ENCODE peak calls at places on chromosomes 12 and 14, in eight cellular contexts. L is pancreas, N is MM.1S, Z is gastrocnemius medialis, A is GM20000, F is GM23338, D is astrocyte of the cerebellum, I is ascending aorta. C is an unnamed sample.

GRCh38 chr12:110971189-110971920 is 51.0 kb upstream of the MYL2 start:
- DNase-seq in L (no peak), N (no peak), Z (no peak), A (no peak), F (no peak), D (no peak), I (no peak), C (no peak)

GRCh38 chr12:52452101-52452500 is at the start of gene KRT6B:
- DNase-seq in L (no peak), N (no peak), Z (no peak), A (no peak), F (no peak), D (no peak), I (no peak), C (peak)

GRCh38 chr14:58873228-58873953 is 235.6 kb downstream of the DACT1 start:
- DNase-seq in L (no peak), N (no peak), Z (no peak), A (no peak), F (no peak), D (no peak), I (no peak), C (no peak)

GRCh38 chr12:42716521-42716920 is 127.0 kb upstream of the PRICKLE1 start:
- DNase-seq in L (no peak), N (no peak), Z (peak), A (no peak), F (no peak), D (no peak), I (no peak), C (no peak)

GRCh38 chr14:61460853-61461611 is 139.7 kb downstream of the PRKCH start:
- DNase-seq in L (no peak), N (peak), Z (no peak), A (no peak), F (no peak), D (no peak), I (no peak), C (peak)

GRCh38 chr12:114692558-114693531 is 8.9 kb upstream of the TBX3 start:
- DNase-seq in L (no peak), N (no peak), Z (no peak), A (no peak), F (peak), D (no peak), I (no peak), C (no peak)

GRCh38 chr12:34393086-34393820 is 371.0 kb downstream of the ALG10 start:
- DNase-seq in L (peak), N (no peak), Z (peak), A (no peak), F (no peak), D (no peak), I (peak), C (no peak)

GRCh38 chr14:74547331-74547927 is 53.9 kb downstream of the ISCA2 start:
- DNase-seq in L (no peak), N (no peak), Z (no peak), A (no peak), F (peak), D (no peak), I (no peak), C (no peak)

GRCh38 chr12:34289431-34290190 is 267.3 kb downstream of the ALG10 start:
- DNase-seq in L (peak), N (no peak), Z (no peak), A (no peak), F (no peak), D (no peak), I (peak), C (no peak)

GRCh38 chr12:108194585-108194984 is 65.5 kb downstream of the WSCD2 start:
- DNase-seq in L (no peak), N (no peak), Z (no peak), A (no peak), F (peak), D (no peak), I (no peak), C (no peak)

GRCh38 chr14:78010688-78011087 is 159.5 kb upstream of the NRXN3 start:
- DNase-seq in L (no peak), N (no peak), Z (no peak), A (no peak), F (no peak), D (peak), I (no peak), C (peak)

GRCh38 chr12:47868041-47868440 is 36.8 kb downstream of the VDR start:
- DNase-seq in L (no peak), N (no peak), Z (no peak), A (no peak), F (no peak), D (no peak), I (no peak), C (no peak)

GRCh38 chr12:13152281-13152680 is 44.2 kb upstream of the EMP1 start:
- DNase-seq in L (no peak), N (no peak), Z (peak), A (no peak), F (no peak), D (no peak), I (no peak), C (no peak)

GRCh38 chr14:36424478-36425102 is 95.4 kb downstream of the NKX2-1 start:
- DNase-seq in L (no peak), N (no peak), Z (peak), A (no peak), F (no peak), D (no peak), I (no peak), C (no peak)

GRCh38 chr12:44462729-44463128 is 413.4 kb downstream of the NELL2 start:
- DNase-seq in L (no peak), N (no peak), Z (no peak), A (no peak), F (no peak), D (no peak), I (no peak), C (no peak)

GRCh38 chr12:65594373-65594772 is 229.9 kb upstream of the HMGA2 start:
- DNase-seq in L (no peak), N (no peak), Z (no peak), A (no peak), F (peak), D (no peak), I (no peak), C (no peak)

GRCh38 chr12:4899361-4899760 is 10.3 kb upstream of the KCNA1 start:
- DNase-seq in L (no peak), N (no peak), Z (no peak), A (peak), F (peak), D (no peak), I (no peak), C (no peak)

GRCh38 chr12:31647106-31647505 is 12.4 kb upstream of the ETFBKMT start:
- DNase-seq in L (no peak), N (no peak), Z (no peak), A (no peak), F (no peak), D (no peak), I (no peak), C (peak)

GRCh38 chr14:99524804-99525698 is 43.8 kb downstream of the CCNK start:
- DNase-seq in L (no peak), N (no peak), Z (no peak), A (no peak), F (peak), D (no peak), I (no peak), C (peak)

GRCh38 chr14:23421594-23421993 is 13.5 kb upstream of the MYH6 start:
- DNase-seq in L (no peak), N (no peak), Z (no peak), A (no peak), F (no peak), D (no peak), I (no peak), C (no peak)

GRCh38 chr12:42904683-42905418 is 315.3 kb upstream of the PRICKLE1 start:
- DNase-seq in L (no peak), N (no peak), Z (peak), A (no peak), F (no peak), D (no peak), I (no peak), C (no peak)

GRCh38 chr14:73759183-73759713 is 45.1 kb upstream of the PNMA1 start:
- DNase-seq in L (no peak), N (peak), Z (no peak), A (peak), F (peak), D (no peak), I (no peak), C (no peak)

GRCh38 chr14:24232645-24233537 is at the start of gene GMPR2:
- DNase-seq in L (no peak), N (no peak), Z (no peak), A (peak), F (peak), D (no peak), I (no peak), C (peak)

GRCh38 chr14:69323266-69323966 is 63.5 kb downstream of the GALNT16 start:
- DNase-seq in L (peak), N (no peak), Z (no peak), A (no peak), F (no peak), D (no peak), I (peak), C (no peak)

GRCh38 chr12:52151859-52152783 is 39.7 kb downstream of the KRT80 start:
- DNase-seq in L (peak), N (peak), Z (peak), A (peak), F (peak), D (no peak), I (peak), C (peak)

GRCh38 chr14:103740991-103741689 is 25.5 kb downstream of the ZFYVE21 start:
- DNase-seq in L (no peak), N (no peak), Z (no peak), A (no peak), F (no peak), D (no peak), I (peak), C (no peak)

GRCh38 chr12:82366182-82366581 is 7.9 kb downstream of the METTL25 start:
- DNase-seq in L (no peak), N (no peak), Z (no peak), A (no peak), F (peak), D (no peak), I (no peak), C (no peak)

GRCh38 chr14:96584199-96584906 is 82.2 kb downstream of the PAPOLA start:
- DNase-seq in L (no peak), N (peak), Z (no peak), A (peak), F (peak), D (peak), I (no peak), C (no peak)

GRCh38 chr12:65603428-65604351 is 220.6 kb upstream of the HMGA2 start:
- DNase-seq in L (no peak), N (no peak), Z (no peak), A (no peak), F (peak), D (peak), I (peak), C (peak)

GRCh38 chr12:109466305-109466704 is 10.8 kb downstream of the KCTD10 start:
- DNase-seq in L (no peak), N (no peak), Z (no peak), A (no peak), F (no peak), D (no peak), I (no peak), C (no peak)

GRCh38 chr14:77071938-77072388 is 26.1 kb upstream of the CIPC start:
- DNase-seq in L (no peak), N (no peak), Z (no peak), A (no peak), F (no peak), D (no peak), I (no peak), C (peak)

GRCh38 chr12:88784166-88784565 is 203.9 kb upstream of the KITLG start:
- DNase-seq in L (no peak), N (no peak), Z (no peak), A (no peak), F (no peak), D (no peak), I (no peak), C (no peak)

GRCh38 chr12:5965950-5966383 is 20.9 kb upstream of the ANO2 start:
- DNase-seq in L (peak), N (peak), Z (no peak), A (peak), F (peak), D (no peak), I (no peak), C (no peak)

DNA sequence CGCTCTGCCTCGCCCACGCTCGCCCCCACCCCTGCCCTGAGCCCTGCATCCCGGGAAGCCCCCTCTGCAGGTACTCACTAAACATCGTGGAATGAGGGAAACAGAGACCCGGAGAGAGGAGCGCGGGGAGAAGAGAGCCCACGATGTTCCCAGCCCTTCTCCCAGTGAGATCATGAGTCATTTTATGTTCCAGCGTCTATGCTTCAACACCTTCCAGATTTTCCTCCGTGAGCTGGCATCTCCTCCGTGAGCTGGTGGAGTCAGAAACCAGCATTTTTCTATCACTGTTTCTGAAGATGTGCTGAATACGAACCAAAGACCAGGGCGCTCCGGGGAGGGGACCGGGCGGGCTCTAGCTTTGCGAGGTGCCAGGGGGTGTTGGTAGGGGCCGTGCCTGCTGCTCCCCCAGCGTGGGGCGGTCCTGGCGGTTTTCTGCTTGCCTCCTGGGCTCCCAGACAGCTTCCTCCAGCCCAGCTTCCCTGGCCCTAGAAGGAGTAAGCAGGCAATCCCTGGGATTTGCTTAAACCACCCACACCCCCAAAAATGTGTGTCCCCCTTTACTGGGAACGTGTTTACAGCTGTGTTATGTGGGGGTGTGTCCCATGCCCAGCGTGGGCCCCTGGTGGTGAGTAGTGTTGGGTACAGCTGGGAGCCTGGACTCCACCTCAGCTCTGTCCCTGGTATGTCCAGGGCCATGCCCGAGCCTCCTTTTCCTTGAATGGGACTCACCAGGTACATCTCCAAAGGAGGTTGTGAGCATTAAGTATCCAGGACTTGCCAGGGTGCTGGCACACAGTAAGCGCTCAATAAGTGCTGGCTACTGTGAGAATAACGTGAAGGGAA is 74.2 kb downstream of the DIO3 start:
- DNase-seq in L (peak), N (no peak), Z (no peak), A (no peak), F (no peak), D (no peak), I (no peak), C (no peak)
- TF ChIP-seq CTCF in L (no peak), N (no peak), Z (no peak), A (no peak), F (no peak), D (no peak), I (no peak), C (no peak)

GRCh38 chr12:57896437-57897201 is 44.7 kb upstream of the ATP23 start:
- DNase-seq in L (peak), N (peak), Z (peak), A (no peak), F (peak), D (no peak), I (peak), C (no peak)
- TF ChIP-seq CTCF in L (no peak), N (peak), Z (peak), A (no peak), F (peak), D (peak), I (no peak), C (peak)

GRCh38 chr14:26389646-26390508 is 208.0 kb downstream of the NOVA1 start:
- DNase-seq in L (no peak), N (no peak), Z (no peak), A (no peak), F (no peak), D (peak), I (no peak), C (no peak)

GRCh38 chr14:26392498-26392897 is 205.3 kb downstream of the NOVA1 start:
- DNase-seq in L (no peak), N (no peak), Z (no peak), A (no peak), F (peak), D (no peak), I (no peak), C (no peak)

GRCh38 chr14:26395726-26396125 is 202.1 kb downstream of the NOVA1 start:
- DNase-seq in L (no peak), N (no peak), Z (no peak), A (no peak), F (no peak), D (no peak), I (no peak), C (no peak)

GRCh38 chr14:26398616-26399015 is 199.2 kb downstream of the NOVA1 start:
- DNase-seq in L (no peak), N (no peak), Z (no peak), A (no peak), F (no peak), D (peak), I (no peak), C (no peak)

GRCh38 chr14:26394114-26394855 is 203.5 kb downstream of the NOVA1 start:
- DNase-seq in L (no peak), N (no peak), Z (no peak), A (no peak), F (peak), D (peak), I (no peak), C (no peak)
- TF ChIP-seq CTCF in L (no peak), N (no peak), Z (no peak), A (no peak), F (peak), D (peak), I (no peak), C (peak)

DNA sequence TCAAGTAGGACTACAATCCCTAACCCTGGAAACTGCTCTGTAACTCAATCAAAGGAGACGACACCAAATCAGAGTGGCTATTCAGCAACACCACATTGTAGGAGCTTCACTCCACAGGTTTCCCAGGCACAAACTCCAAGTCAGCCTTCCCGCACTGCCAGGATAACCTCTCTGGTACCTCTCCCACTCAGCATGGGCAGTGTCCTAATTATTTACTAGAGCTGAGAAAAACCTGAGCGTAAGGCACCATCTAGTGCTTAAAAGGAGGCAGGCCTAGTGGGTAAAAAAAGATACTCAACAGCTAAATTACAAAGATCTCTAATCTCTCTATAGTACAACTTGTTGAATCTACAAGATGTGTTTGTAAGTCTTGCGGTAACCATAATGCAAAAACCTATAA is 36.1 kb downstream of the PARP11 start:
- DNase-seq in L (no peak), N (no peak), Z (no peak), A (peak), F (peak), D (no peak), I (no peak), C (no peak)
- TF ChIP-seq CTCF in L (no peak), N (no peak), Z (no peak), A (no peak), F (peak), D (no peak), I (no peak), C (peak)

GRCh38 chr12:101962486-101962885 is 85.1 kb downstream of the DRAM1 start:
- DNase-seq in L (no peak), N (no peak), Z (no peak), A (no peak), F (no peak), D (no peak), I (no peak), C (peak)

GRCh38 chr12:101954681-101955080 is 77.3 kb downstream of the DRAM1 start:
- DNase-seq in L (no peak), N (no peak), Z (no peak), A (no peak), F (no peak), D (no peak), I (no peak), C (no peak)

GRCh38 chr12:101957251-101957650 is 79.9 kb downstream of the DRAM1 start:
- DNase-seq in L (no peak), N (no peak), Z (no peak), A (no peak), F (no peak), D (no peak), I (no peak), C (no peak)

GRCh38 chr12:101963703-101964102 is 86.3 kb downstream of the DRAM1 start:
- DNase-seq in L (peak), N (no peak), Z (peak), A (no peak), F (no peak), D (no peak), I (no peak), C (no peak)

GRCh38 chr12:101959607-101960006 is 82.2 kb downstream of the DRAM1 start:
- DNase-seq in L (no peak), N (no peak), Z (no peak), A (no peak), F (no peak), D (no peak), I (no peak), C (no peak)
- TF ChIP-seq CTCF in L (no peak), N (no peak), Z (no peak), A (no peak), F (no peak), D (no peak), I (no peak), C (no peak)

GRCh38 chr12:22474970-22475720 is 69.2 kb downstream of the C2CD5 start:
- DNase-seq in L (no peak), N (no peak), Z (no peak), A (no peak), F (no peak), D (peak), I (no peak), C (no peak)
- TF ChIP-seq CTCF in L (no peak), N (no peak), Z (no peak), A (no peak), F (no peak), D (no peak), I (no peak), C (no peak)

GRCh38 chr14:90499121-90499520 is 102.3 kb downstream of the CALM1 start:
- DNase-seq in L (no peak), N (no peak), Z (no peak), A (no peak), F (no peak), D (no peak), I (peak), C (no peak)

GRCh38 chr14:90502760-90503159 is 105.9 kb downstream of the CALM1 start:
- DNase-seq in L (no peak), N (no peak), Z (no peak), A (no peak), F (no peak), D (no peak), I (no peak), C (no peak)

GRCh38 chr14:90500665-90501370 is 104.0 kb downstream of the CALM1 start:
- DNase-seq in L (no peak), N (no peak), Z (no peak), A (no peak), F (no peak), D (no peak), I (no peak), C (no peak)

GRCh38 chr14:90498198-90498597 is 101.4 kb downstream of the CALM1 start:
- DNase-seq in L (no peak), N (no peak), Z (no peak), A (no peak), F (no peak), D (no peak), I (peak), C (no peak)

DNA sequence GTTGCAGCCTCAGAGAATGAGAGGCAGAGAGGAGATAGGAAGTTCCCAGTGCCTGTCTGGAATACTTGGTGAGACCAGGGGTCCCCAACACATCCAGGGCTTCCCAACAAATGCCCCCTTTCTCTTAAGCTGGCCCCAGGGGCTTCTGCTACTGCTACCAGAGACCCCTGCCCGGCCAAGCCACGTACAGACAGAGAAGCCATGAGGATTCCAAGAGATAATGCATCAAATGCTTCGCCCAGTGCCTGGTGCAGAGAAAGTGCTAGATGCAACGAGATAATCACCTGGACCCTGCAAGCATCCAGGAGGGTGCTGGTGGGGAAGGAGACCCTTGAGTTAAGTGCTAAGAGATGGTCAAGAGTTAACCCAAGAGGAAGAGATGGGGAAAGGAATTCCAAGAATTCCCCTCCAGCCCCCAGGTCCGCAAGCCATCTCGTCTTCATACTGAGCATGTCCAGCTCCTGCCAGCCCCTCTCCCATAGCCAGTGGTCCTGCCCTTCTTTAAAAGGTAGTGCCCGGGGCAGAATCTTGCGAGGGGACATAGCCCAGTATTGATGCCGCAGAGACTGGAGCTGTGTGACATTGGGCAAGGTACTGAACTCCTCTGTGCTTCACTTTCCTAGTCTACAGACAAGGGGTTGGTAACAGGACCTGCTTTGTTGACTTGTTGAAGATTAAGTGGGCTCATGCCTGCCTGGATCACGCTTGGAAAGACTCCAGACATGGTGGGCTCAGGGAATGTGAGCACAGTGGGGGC is 103.3 kb downstream of the CALM1 start:
- DNase-seq in L (no peak), N (no peak), Z (no peak), A (no peak), F (peak), D (no peak), I (no peak), C (no peak)
- TF ChIP-seq CTCF in L (no peak), N (no peak), Z (no peak), A (no peak), F (no peak), D (no peak), I (no peak), C (no peak)